ENCODE peak calls at places on chromosomes 16 and 17, in four cellular contexts. O, I, S and W are unnamed samples.

GRCh38 chr17:50221500-50222480 is 20.4 kb upstream of the COL1A1 start:
- DNase-seq in I (peak), O (peak), S (peak), W (peak)

GRCh38 chr17:49108318-49108717 is 24.3 kb upstream of the B4GALNT2 start:
- DNase-seq in I (no peak), S (no peak), O (peak), W (peak)

GRCh38 chr16:16857603-16858283 is 478.8 kb downstream of the NPIPA7 start:
- DNase-seq in O (no peak), S (no peak), I (no peak), W (no peak)

GRCh38 chr16:50539822-50540710 is 8.1 kb upstream of the NKD1 start:
- DNase-seq in O (no peak), I (no peak), S (no peak), W (no peak)

GRCh38 chr16:23397464-23397863 is 55.5 kb downstream of the COG7 start:
- DNase-seq in O (no peak), S (no peak), I (no peak), W (no peak)

GRCh38 chr17:8563024-8563776 is 67.3 kb downstream of the MYH10 start:
- DNase-seq in I (no peak), O (no peak), S (no peak), W (no peak)

GRCh38 chr17:7769854-7770253 is 52.3 kb downstream of the DNAH2 start:
- DNase-seq in S (no peak), I (no peak), O (no peak), W (no peak)

GRCh38 chr17:56807723-56808122 is 26.0 kb downstream of the C17orf67 start:
- DNase-seq in O (no peak), S (no peak), I (no peak), W (no peak)

GRCh38 chr17:2237521-2237921 is 66.1 kb downstream of the SMG6 start:
- DNase-seq in O (no peak), S (no peak), I (no peak), W (peak)

GRCh38 chr17:19719365-19720209 is 3.2 kb upstream of the SLC47A2 start:
- DNase-seq in O (no peak), I (no peak), S (no peak), W (no peak)

GRCh38 chr16:27892879-27893278 is 170.6 kb downstream of the GSG1L start:
- DNase-seq in I (no peak), O (no peak), S (no peak), W (peak)

GRCh38 chr17:14019186-14019956 is 49.9 kb upstream of the COX10 start:
- DNase-seq in S (no peak), I (no peak), O (peak), W (peak)

GRCh38 chr16:53549970-53550406 is 47.0 kb upstream of the AKTIP start:
- DNase-seq in O (peak), S (peak), I (no peak), W (peak)

GRCh38 chr17:81090361-81091133 is 55.6 kb downstream of the BAIAP2 start:
- DNase-seq in I (no peak), S (peak), O (no peak), W (no peak)

GRCh38 chr16:31107465-31107867 is 720 bp upstream of the BCKDK start:
- DNase-seq in S (peak), I (no peak), O (no peak), W (no peak)

GRCh38 chr17:72644481-72644880 is 448.0 kb downstream of the SLC39A11 start:
- DNase-seq in O (no peak), S (no peak), I (no peak), W (no peak)

GRCh38 chr17:50943575-50943933 is 77.4 kb upstream of the TOB1 start:
- DNase-seq in I (no peak), O (no peak), S (no peak), W (no peak)

GRCh38 chr17:10072556-10072955 is 125.8 kb downstream of the GAS7 start:
- DNase-seq in S (no peak), O (no peak), I (no peak), W (no peak)

GRCh38 chr17:81902023-81902652 is at the start of gene NPB:
- DNase-seq in I (no peak), S (no peak), O (no peak), W (no peak)

GRCh38 chr17:3511841-3512511 is 36.2 kb downstream of the ASPA start:
- DNase-seq in I (no peak), O (no peak), S (no peak), W (no peak)

GRCh38 chr17:51152766-51153209 is 571 bp upstream of the NME1 start:
- DNase-seq in S (no peak), O (peak), I (no peak), W (peak)

GRCh38 chr17:45708707-45709290 is 75.3 kb upstream of the CRHR1 start:
- DNase-seq in O (no peak), S (no peak), I (no peak), W (no peak)

GRCh38 chr16:58265480-58266052 is 29.3 kb downstream of the PRSS54 start:
- DNase-seq in S (no peak), O (no peak), I (no peak), W (no peak)

GRCh38 chr16:10934325-10935107 is 7.8 kb downstream of the DEXI start:
- DNase-seq in S (no peak), I (no peak), O (no peak), W (no peak)

GRCh38 chr17:17386143-17386800 is 83.1 kb downstream of the NT5M start:
- DNase-seq in S (no peak), I (no peak), O (no peak), W (no peak)

GRCh38 chr16:49876716-49877129 is 20.8 kb upstream of the ZNF423 start:
- DNase-seq in O (no peak), I (no peak), S (peak), W (peak)

GRCh38 chr17:79778504-79779087 is 648 bp downstream of the CBX2 start:
- DNase-seq in O (no peak), I (no peak), S (no peak), W (no peak)

GRCh38 chr17:20263595-20263994 is 203.7 kb downstream of the LGALS9B start:
- DNase-seq in S (no peak), O (peak), I (no peak), W (peak)

GRCh38 chr17:50959341-50959740 is 93.2 kb upstream of the TOB1 start:
- DNase-seq in S (no peak), I (no peak), O (no peak), W (no peak)

GRCh38 chr16:48526058-48526957 is 83.7 kb downstream of the N4BP1 start:
- DNase-seq in S (peak), O (no peak), I (no peak), W (peak)
- TF ChIP-seq CTCF in S (peak), O (peak), I (no peak), W (peak)

GRCh38 chr17:41521574-41522261 is 3.0 kb upstream of the KRT15 start:
- DNase-seq in I (no peak), O (peak), S (no peak), W (peak)
- H3K4me3 ChIP-seq in I (no peak), O (no peak), S (no peak), W (no peak)

DNA sequence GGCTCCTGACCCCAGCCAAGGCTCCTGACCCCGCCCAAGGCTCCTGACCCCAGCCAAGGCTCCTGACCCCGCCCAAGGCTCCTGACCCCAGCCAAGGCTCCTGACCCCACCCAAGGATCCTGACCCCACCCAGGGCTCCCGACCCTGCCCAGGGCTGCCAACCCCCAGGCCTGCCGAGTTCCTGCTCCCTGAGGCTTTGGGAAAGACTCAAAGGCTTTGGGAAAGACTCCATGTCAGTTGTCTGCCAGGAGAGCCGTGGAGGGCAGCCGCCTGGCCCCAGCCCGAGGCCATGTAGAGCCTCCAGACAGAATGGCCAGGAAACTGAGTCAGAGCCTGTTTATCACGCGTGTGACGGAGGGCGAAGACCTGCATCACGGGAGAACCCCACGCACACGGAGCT is 21.1 kb downstream of the CBFA2T3 start:
- DNase-seq in S (no peak), O (no peak), I (no peak), W (no peak)
- TF ChIP-seq CTCF in S (no peak), O (no peak), I (no peak), W (no peak)

DNA sequence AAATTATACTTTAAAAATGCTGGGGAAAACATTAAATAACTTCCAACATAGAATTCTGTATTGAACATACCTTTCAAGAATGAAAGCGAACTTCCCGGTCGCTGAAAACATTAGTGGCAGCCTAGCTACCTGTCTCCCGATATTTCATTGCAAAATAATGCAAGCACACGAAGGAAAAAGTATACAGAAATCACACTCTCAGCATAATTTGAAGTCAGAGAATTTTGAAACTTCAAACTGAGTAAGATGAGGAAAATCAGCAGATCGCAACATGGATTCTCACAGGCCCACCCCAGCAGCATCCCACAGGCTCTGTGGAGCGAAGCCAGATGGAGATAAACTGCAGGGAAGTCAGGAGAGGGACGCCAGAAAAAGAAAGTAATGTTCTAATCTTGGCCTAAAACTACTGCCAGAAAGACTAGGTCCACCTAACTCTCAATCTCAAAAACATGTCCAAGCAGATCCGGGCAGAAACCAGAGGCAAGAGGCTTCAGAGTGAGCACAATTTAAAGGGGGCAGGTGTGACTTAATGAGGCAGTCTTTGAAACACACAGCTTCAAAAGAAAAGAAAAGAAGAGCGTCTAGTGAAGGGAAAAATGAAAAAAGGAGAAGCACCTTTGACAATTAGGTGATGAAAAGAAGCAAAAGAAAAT is 4.8 kb upstream of the GOSR1 start:
- DNase-seq in O (no peak), S (no peak), I (no peak), W (peak)
- H3K4me3 ChIP-seq in O (no peak), S (no peak), I (peak), W (no peak)

DNA sequence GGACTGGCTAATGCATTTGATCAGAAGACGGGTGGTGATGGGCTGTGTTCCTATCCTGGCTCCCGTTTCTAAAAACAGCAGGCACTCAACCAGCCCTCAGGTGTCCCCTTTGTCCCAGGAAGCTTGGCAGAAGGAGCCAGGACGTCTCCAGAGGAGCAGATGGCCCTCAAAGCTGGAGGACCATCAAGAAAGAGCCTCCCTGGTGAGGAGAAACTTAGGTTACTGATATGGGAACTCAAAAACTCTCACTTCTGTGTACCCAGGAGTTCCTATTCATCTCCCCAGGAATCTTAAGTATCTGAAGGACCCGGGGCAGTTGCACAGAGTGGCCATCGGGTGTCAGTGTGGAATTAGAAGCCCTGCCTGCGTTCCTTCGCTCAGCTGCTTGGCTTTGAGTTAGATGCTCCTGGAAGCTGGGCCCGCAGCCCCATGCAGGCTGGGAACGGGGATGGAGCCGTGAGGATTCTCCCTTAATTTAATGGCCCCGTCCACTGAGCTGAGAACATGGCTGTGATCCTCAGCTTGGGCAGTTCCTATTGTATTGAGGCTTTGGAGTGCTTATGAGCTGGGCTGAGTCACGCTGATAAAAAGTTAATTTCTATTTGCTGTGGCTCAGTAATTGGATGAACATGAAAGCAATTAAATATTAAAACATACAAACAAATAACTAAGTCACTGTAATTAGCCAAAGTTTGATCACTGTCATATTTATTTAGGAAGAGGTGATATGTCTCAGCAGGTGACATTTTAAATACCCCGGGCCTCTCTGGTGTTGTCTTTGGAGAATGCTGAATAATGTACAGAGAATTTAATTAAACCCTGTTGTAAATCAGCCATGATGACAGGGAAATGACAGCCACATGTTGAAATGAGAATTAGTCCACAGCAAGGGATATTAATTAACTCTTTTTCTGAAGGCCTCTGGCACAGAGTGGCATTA is 402.1 kb downstream of the SEC14L1 start:
- DNase-seq in O (peak), I (peak), S (peak), W (peak)
- TF ChIP-seq CTCF in O (peak), I (peak), S (peak), W (peak)

GRCh38 chr16:87878704-87879103 is 9.4 kb upstream of the SLC7A5 start:
- DNase-seq in S (no peak), I (no peak), O (no peak), W (no peak)

GRCh38 chr16:87881327-87882200 is 12.3 kb upstream of the SLC7A5 start:
- DNase-seq in O (no peak), I (no peak), S (no peak), W (peak)

GRCh38 chr16:87874639-87875472 is 5.5 kb upstream of the SLC7A5 start:
- DNase-seq in O (no peak), I (no peak), S (peak), W (no peak)

GRCh38 chr16:87880117-87880696 is 10.9 kb upstream of the SLC7A5 start:
- DNase-seq in O (no peak), I (no peak), S (no peak), W (no peak)

DNA sequence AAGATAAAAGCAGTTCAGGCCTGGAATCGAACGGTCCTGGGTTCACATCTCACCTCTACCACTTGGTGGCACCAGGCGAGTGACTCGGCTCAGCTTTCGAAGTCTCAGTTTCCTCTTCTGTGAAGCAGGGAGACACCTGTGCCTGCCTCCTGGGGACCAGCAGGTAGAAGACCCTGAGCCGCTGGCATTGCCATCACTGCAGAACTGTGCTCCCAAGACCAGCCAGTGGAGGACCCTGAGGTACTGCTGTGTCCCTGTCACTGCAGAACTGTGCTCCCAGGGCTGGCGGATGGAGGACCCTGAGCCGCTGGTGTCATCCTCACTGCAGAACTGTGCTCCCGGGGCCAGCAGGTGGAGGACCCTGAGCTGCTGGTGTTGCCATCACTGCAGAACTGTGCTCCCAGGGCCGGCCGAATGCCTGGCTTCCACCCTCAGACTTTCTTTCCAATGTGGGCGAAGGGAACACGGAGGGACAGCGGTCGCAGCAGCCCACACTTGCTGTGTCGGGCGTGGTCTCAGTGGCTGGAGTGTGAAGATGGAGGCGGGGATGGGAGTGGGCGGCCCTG is 8.7 kb upstream of the SLC7A5 start:
- DNase-seq in O (no peak), I (no peak), S (peak), W (no peak)
- H3K4me3 ChIP-seq in O (no peak), I (no peak), S (no peak), W (no peak)

GRCh38 chr17:62592305-62593099 is 35.0 kb upstream of the MRC2 start:
- DNase-seq in I (no peak), O (peak), S (no peak), W (peak)
- TF ChIP-seq CTCF in I (no peak), O (peak), S (no peak), W (peak)